ENCODE peak calls at places on chromosome 7, in ten cellular contexts. H, G, Z, X, S, C, D, A, K and I are unnamed samples.

GRCh38 chr7:149144996-149145850 is 2.0 kb upstream of the ZNF398 start:
- DNase-seq in G (no peak), K (no peak), D (no peak), X (no peak), H (no peak), S (no peak), Z (no peak), A (no peak), C (no peak), I (no peak)

GRCh38 chr7:151008511-151009323 is 15.6 kb downstream of the ATG9B start:
- DNase-seq in S (no peak), A (no peak), C (peak; percentile 56), G (peak; percentile 98), D (peak; percentile 77), K (no peak), X (peak; percentile 21), H (peak; percentile 81), Z (no peak), I (peak; percentile 68)

GRCh38 chr7:132240262-132240661 is 336.0 kb downstream of the PLXNA4 start:
- DNase-seq in Z (peak; percentile 54), K (no peak), C (no peak), X (no peak), H (peak; percentile 80), D (no peak), S (peak; percentile 77), A (no peak), G (no peak), I (no peak)

GRCh38 chr7:156725074-156725473 is 84.5 kb downstream of the RNF32 start:
- DNase-seq in S (no peak), Z (no peak), C (no peak), K (no peak), A (no peak), H (no peak), G (no peak), X (no peak), D (no peak), I (no peak)

GRCh38 chr7:37908221-37908788 is 8.3 kb downstream of the SFRP4 start:
- DNase-seq in A (peak; percentile 77), S (no peak), D (no peak), X (no peak), C (no peak), H (no peak), Z (no peak), K (no peak), G (no peak), I (no peak)

GRCh38 chr7:66013938-66014337 is 31.9 kb upstream of the GUSB start:
- DNase-seq in X (no peak), S (no peak), G (no peak), A (no peak), D (peak; percentile 32), K (no peak), Z (no peak), C (no peak), H (peak; percentile 49), I (no peak)

GRCh38 chr7:82194011-82194410 is 249.6 kb downstream of the CACNA2D1 start:
- DNase-seq in D (no peak), Z (no peak), S (no peak), H (no peak), A (no peak), C (no peak), K (no peak), X (no peak), G (no peak), I (no peak)

GRCh38 chr7:35504365-35504764 is 190.6 kb downstream of the HERPUD2 start:
- DNase-seq in G (no peak), K (no peak), A (no peak), Z (no peak), H (no peak), C (no peak), D (no peak), S (no peak), X (no peak), I (no peak)

GRCh38 chr7:30330134-30331111 is 46.0 kb downstream of the ZNRF2 start:
- DNase-seq in X (no peak), K (no peak), G (no peak), C (no peak), S (no peak), H (no peak), D (no peak), Z (no peak), A (no peak), I (no peak)

GRCh38 chr7:106659369-106659962 is 1.5 kb downstream of the CCDC71L start:
- DNase-seq in Z (no peak), S (no peak), D (no peak), G (no peak), X (no peak), C (no peak), H (no peak), A (no peak), K (no peak), I (no peak)

GRCh38 chr7:4733936-4734528 is 41.4 kb upstream of the AP5Z1 start:
- DNase-seq in X (no peak), H (no peak), C (no peak), Z (no peak), D (no peak), A (no peak), K (no peak), G (no peak), S (no peak), I (no peak)

GRCh38 chr7:83689855-83690254 is 40.9 kb upstream of the SEMA3E start:
- DNase-seq in C (no peak), H (no peak), K (no peak), G (no peak), D (no peak), S (no peak), X (no peak), Z (no peak), A (no peak), I (no peak)

GRCh38 chr7:134744569-134744968 is 34.9 kb upstream of the CALD1 start:
- DNase-seq in S (no peak), K (no peak), Z (no peak), C (no peak), X (no peak), A (no peak), G (no peak), H (no peak), D (no peak), I (no peak)

GRCh38 chr7:150931199-150931869 is 46.8 kb downstream of the KCNH2 start:
- DNase-seq in Z (peak; percentile 74), C (no peak), H (no peak), S (peak; percentile 31), K (no peak), G (peak; percentile 49), X (no peak), D (no peak), A (no peak), I (no peak)

GRCh38 chr7:150383710-150384397 is 4.7 kb downstream of the ZNF775 start:
- DNase-seq in S (peak; percentile 69), G (no peak), X (peak; percentile 92), C (no peak), Z (peak; percentile 14), H (peak; percentile 84), A (no peak), K (no peak), D (no peak), I (peak; percentile 75)

GRCh38 chr7:135950972-135951371 is 26.2 kb downstream of the MTPN start:
- DNase-seq in H (no peak), C (no peak), G (no peak), X (no peak), S (no peak), K (no peak), D (no peak), A (no peak), Z (no peak), I (no peak)

GRCh38 chr7:130483036-130483435 is 8.8 kb upstream of the MEST start:
- DNase-seq in K (no peak), A (no peak), Z (no peak), C (no peak), G (no peak), S (no peak), H (no peak), X (no peak), D (no peak), I (no peak)

GRCh38 chr7:12119638-12120303 is 91.3 kb upstream of the TMEM106B start:
- DNase-seq in A (no peak), K (no peak), D (no peak), H (no peak), C (no peak), G (no peak), X (no peak), S (no peak), Z (no peak), I (no peak)